ENCODE peak calls at places on chromosomes 13 and 19, in five cellular contexts. R, P, Q, C and U are unnamed samples.

GRCh38 chr13:86920960-86921359 is 750.2 kb upstream of the SLITRK5 start:
- DNase-seq in R (no peak), P (no peak), Q (no peak), C (no peak), U (no peak)

GRCh38 chr13:99642841-99643240 is 141.6 kb downstream of the TM9SF2 start:
- DNase-seq in R (no peak), P (no peak), Q (no peak), C (no peak), U (no peak)

GRCh38 chr19:1133471-1133929 is 29.7 kb downstream of the GPX4 start:
- DNase-seq in R (no peak), P (no peak), Q (no peak), C (no peak), U (no peak)

GRCh38 chr19:29672933-29673336 is 7.7 kb downstream of the PLEKHF1 start:
- DNase-seq in R (peak), P (no peak), Q (no peak), C (no peak), U (no peak)

GRCh38 chr19:39224910-39225309 is 19.9 kb downstream of the IFNL3 start:
- DNase-seq in R (no peak), P (no peak), Q (no peak), C (no peak), U (no peak)

GRCh38 chr13:104810242-104810641 is 1725.2 kb downstream of the EFNB2 start:
- DNase-seq in R (no peak), P (no peak), Q (no peak), C (no peak), U (no peak)

GRCh38 chr13:109778102-109778542 is 8.3 kb downstream of the IRS2 start:
- DNase-seq in R (no peak), P (no peak), Q (no peak), C (peak), U (peak)

GRCh38 chr19:39497850-39498261 is 891 bp upstream of the DLL3 start:
- DNase-seq in R (no peak), P (no peak), Q (peak), C (peak), U (no peak)

GRCh38 chr19:49971991-49972401 is 11.0 kb upstream of the SIGLEC11 start:
- DNase-seq in R (no peak), P (no peak), Q (no peak), C (no peak), U (no peak)

GRCh38 chr13:54733639-54734038 is 1705.0 kb downstream of the OLFM4 start:
- DNase-seq in R (no peak), P (no peak), Q (no peak), C (no peak), U (no peak)

GRCh38 chr19:51439021-51439465 is 19.2 kb downstream of the SIGLEC8 start:
- DNase-seq in R (no peak), P (no peak), Q (no peak), C (no peak), U (no peak)

GRCh38 chr13:25709088-25709487 is 337.3 kb downstream of the ATP8A2 start:
- DNase-seq in R (no peak), P (no peak), Q (no peak), C (no peak), U (no peak)

GRCh38 chr19:27894906-27895754 is 1317.8 kb downstream of the UQCRFS1 start:
- DNase-seq in R (no peak), P (no peak), Q (no peak), C (no peak), U (no peak)

GRCh38 chr13:78298657-78299056 is 304.7 kb downstream of the POU4F1 start:
- DNase-seq in R (no peak), P (no peak), Q (no peak), C (peak), U (no peak)

GRCh38 chr13:113835461-113836274 is 28.2 kb downstream of the GAS6 start:
- DNase-seq in R (no peak), P (peak), Q (no peak), C (peak), U (no peak)

GRCh38 chr13:65095118-65095517 is 2135.0 kb downstream of the PCDH9 start:
- DNase-seq in R (no peak), P (no peak), Q (no peak), C (no peak), U (no peak)

GRCh38 chr13:42539670-42540069 is 34.3 kb upstream of the TNFSF11 start:
- DNase-seq in R (no peak), P (no peak), Q (no peak), C (peak), U (no peak)

GRCh38 chr19:41308450-41309224 is 1.3 kb upstream of the CCDC97 start:
- DNase-seq in R (peak), P (peak), Q (peak), C (peak), U (peak)

GRCh38 chr19:56476671-56477428 is at the start of gene ZNF667:
- DNase-seq in R (no peak), P (no peak), Q (peak), C (peak), U (no peak)

GRCh38 chr13:50611117-50611781 is 232.2 kb downstream of the DLEU7 start:
- DNase-seq in R (no peak), P (no peak), Q (no peak), C (no peak), U (no peak)

GRCh38 chr13:31982540-31982939 is 49.0 kb upstream of the FRY start:
- DNase-seq in R (no peak), P (peak), Q (no peak), C (peak), U (no peak)

GRCh38 chr19:3456925-3457530 is 23.3 kb downstream of the SMIM24 start:
- DNase-seq in R (no peak), P (no peak), Q (no peak), C (no peak), U (no peak)

GRCh38 chr19:14113762-14114414 is 3.7 kb downstream of the PRKACA start:
- DNase-seq in R (no peak), P (no peak), Q (no peak), C (no peak), U (no peak)

GRCh38 chr19:48258350-48258749 is 2.6 kb upstream of the CARD8 start:
- DNase-seq in R (no peak), P (no peak), Q (no peak), C (peak), U (no peak)

GRCh38 chr13:106349080-106349841 is 186.2 kb downstream of the EFNB2 start:
- DNase-seq in R (no peak), P (no peak), Q (no peak), C (peak), U (no peak)

GRCh38 chr13:97241761-97242160 is 19.6 kb downstream of the MBNL2 start:
- DNase-seq in R (no peak), P (no peak), Q (no peak), C (no peak), U (no peak)

GRCh38 chr13:98222081-98222554 is 45.0 kb upstream of the RNF113B start:
- DNase-seq in R (no peak), P (no peak), Q (no peak), C (peak), U (no peak)

GRCh38 chr19:45097776-45098520 is 5.0 kb downstream of the PPP1R37 start:
- DNase-seq in R (no peak), P (peak), Q (peak), C (peak), U (peak)

GRCh38 chr13:22594041-22594440 is 586.7 kb upstream of the SGCG start:
- DNase-seq in R (no peak), P (no peak), Q (no peak), C (no peak), U (no peak)

GRCh38 chr13:38687246-38688229 is 661 bp downstream of the FREM2 start:
- DNase-seq in R (no peak), P (no peak), Q (no peak), C (peak), U (no peak)

GRCh38 chr19:12841094-12841493 is 2.8 kb downstream of the MAST1 start:
- DNase-seq in R (no peak), P (no peak), Q (no peak), C (no peak), U (no peak)

GRCh38 chr19:35279985-35280821 is 2.1 kb upstream of the HAMP start:
- DNase-seq in R (no peak), P (no peak), Q (no peak), C (no peak), U (no peak)

GRCh38 chr13:107192289-107192688 is 624.4 kb upstream of the ARGLU1 start:
- DNase-seq in R (no peak), P (no peak), Q (no peak), C (peak), U (no peak)

GRCh38 chr19:51978882-51979281 is 7.8 kb downstream of the ZNF350 start:
- DNase-seq in R (no peak), P (no peak), Q (no peak), C (no peak), U (no peak)

GRCh38 chr19:57465680-57466381 is 8.9 kb upstream of the VN1R1 start:
- DNase-seq in R (no peak), P (no peak), Q (no peak), C (no peak), U (no peak)

GRCh38 chr13:112740502-112741131 is 50.8 kb downstream of the ATP11A start:
- DNase-seq in R (no peak), P (peak), Q (no peak), C (peak), U (no peak)

GRCh38 chr13:109271555-109271954 is 514.8 kb downstream of the IRS2 start:
- DNase-seq in R (no peak), P (no peak), Q (no peak), C (no peak), U (no peak)

GRCh38 chr19:10021863-10022262 is 8.6 kb downstream of the RDH8 start:
- DNase-seq in R (no peak), P (no peak), Q (no peak), C (no peak), U (no peak)